ENCODE peak calls at places on chromosomes 11 and 22, in ten cellular contexts. C is GM23338, O is spleen, F is prostate gland, K is breast epithelium, M is Panc1, B is sigmoid colon, W is stomach, I is endothelial cell of umbilical vein, V is transverse colon. U is an unnamed sample.

GRCh38 chr22:46072981-46073682 is 77.2 kb upstream of the PPARA start:
- DNase-seq in C (no peak), O (peak; percentile 39), F (no peak), K (peak; percentile 36), M (no peak), B (peak; percentile 55), W (peak; percentile 22), I (no peak), V (peak; percentile 7), U (no peak)

GRCh38 chr22:45859231-45860161 is 117.5 kb downstream of the WNT7B start:
- DNase-seq in C (no peak), O (no peak), F (no peak), K (peak; percentile 80), M (peak; percentile 52), B (no peak), W (peak; percentile 17), I (no peak), V (no peak), U (no peak)

GRCh38 chr11:69259072-69259471 is 34.9 kb upstream of the MYEOV start:
- DNase-seq in C (no peak), O (no peak), F (no peak), K (no peak), M (no peak), B (peak; percentile 0), W (no peak), I (no peak), V (no peak), U (no peak)

GRCh38 chr11:113382121-113382520 is 5.5 kb upstream of the ANKK1 start:
- DNase-seq in C (no peak), O (no peak), F (no peak), K (no peak), M (no peak), B (no peak), W (no peak), I (no peak), V (no peak), U (no peak)

GRCh38 chr11:62680825-62681240 is 2.0 kb upstream of the UBXN1 start:
- DNase-seq in C (peak; percentile 49), O (no peak), F (peak; percentile 48), K (no peak), M (no peak), B (peak; percentile 73), W (peak; percentile 47), I (peak; percentile 79), V (peak; percentile 53), U (peak; percentile 70)

GRCh38 chr11:75582935-75583709 is 21.1 kb downstream of the SERPINH1 start:
- DNase-seq in C (peak; percentile 89), O (peak; percentile 91), F (no peak), K (peak; percentile 62), M (no peak), B (peak; percentile 87), W (peak; percentile 46), I (peak; percentile 84), V (peak; percentile 57), U (no peak)

GRCh38 chr11:9385288-9385902 is 943 bp downstream of the IPO7 start:
- DNase-seq in C (no peak), O (no peak), F (no peak), K (peak; percentile 60), M (peak; percentile 51), B (no peak), W (peak; percentile 59), I (no peak), V (no peak), U (no peak)

GRCh38 chr22:42188808-42189447 is 58.3 kb upstream of the CYP2D6 start:
- DNase-seq in C (no peak), O (no peak), F (no peak), K (no peak), M (no peak), B (no peak), W (no peak), I (no peak), V (peak; percentile 21), U (no peak)

GRCh38 chr11:130181295-130182272 is 22.0 kb downstream of the ST14 start:
- DNase-seq in C (no peak), O (no peak), F (peak; percentile 59), K (no peak), M (no peak), B (no peak), W (peak; percentile 56), I (no peak), V (peak; percentile 84), U (no peak)

GRCh38 chr11:12842933-12843636 is 166.0 kb upstream of the RASSF10 start:
- DNase-seq in C (no peak), O (no peak), F (peak; percentile 52), K (no peak), M (no peak), B (no peak), W (no peak), I (peak; percentile 98), V (no peak), U (no peak)

GRCh38 chr11:6057452-6057851 is 26.9 kb upstream of the OR56A1 start:
- DNase-seq in C (no peak), O (no peak), F (no peak), K (no peak), M (no peak), B (no peak), W (no peak), I (no peak), V (no peak), U (no peak)

GRCh38 chr22:36277482-36278291 is 24.8 kb downstream of the APOL1 start:
- DNase-seq in C (peak; percentile 87), O (peak; percentile 85), F (peak; percentile 50), K (no peak), M (no peak), B (peak; percentile 81), W (peak; percentile 65), I (peak; percentile 59), V (peak; percentile 68), U (no peak)

GRCh38 chr22:29328055-29328454 is 12.6 kb upstream of the RASL10A start:
- DNase-seq in C (no peak), O (no peak), F (no peak), K (no peak), M (no peak), B (no peak), W (no peak), I (no peak), V (no peak), U (no peak)

GRCh38 chr11:69250503-69251393 is 43.2 kb upstream of the MYEOV start:
- DNase-seq in C (no peak), O (no peak), F (no peak), K (no peak), M (no peak), B (peak; percentile 29), W (no peak), I (no peak), V (no peak), U (no peak)

GRCh38 chr22:44931077-44931540 is 78.7 kb downstream of the PHF21B start:
- DNase-seq in C (no peak), O (no peak), F (no peak), K (no peak), M (no peak), B (no peak), W (no peak), I (no peak), V (no peak), U (no peak)

GRCh38 chr22:36612458-36612857 is 83.5 kb upstream of the EIF3D start:
- DNase-seq in C (no peak), O (no peak), F (no peak), K (no peak), M (no peak), B (no peak), W (no peak), I (no peak), V (no peak), U (no peak)

GRCh38 chr22:39241632-39242388 is 3.0 kb downstream of the PDGFB start:
- DNase-seq in C (no peak), O (no peak), F (no peak), K (no peak), M (no peak), B (no peak), W (no peak), I (no peak), V (no peak), U (no peak)

GRCh38 chr11:113195728-113196127 is 118.7 kb upstream of the TTC12 start:
- DNase-seq in C (no peak), O (no peak), F (no peak), K (no peak), M (no peak), B (no peak), W (no peak), I (no peak), V (no peak), U (no peak)

DNA sequence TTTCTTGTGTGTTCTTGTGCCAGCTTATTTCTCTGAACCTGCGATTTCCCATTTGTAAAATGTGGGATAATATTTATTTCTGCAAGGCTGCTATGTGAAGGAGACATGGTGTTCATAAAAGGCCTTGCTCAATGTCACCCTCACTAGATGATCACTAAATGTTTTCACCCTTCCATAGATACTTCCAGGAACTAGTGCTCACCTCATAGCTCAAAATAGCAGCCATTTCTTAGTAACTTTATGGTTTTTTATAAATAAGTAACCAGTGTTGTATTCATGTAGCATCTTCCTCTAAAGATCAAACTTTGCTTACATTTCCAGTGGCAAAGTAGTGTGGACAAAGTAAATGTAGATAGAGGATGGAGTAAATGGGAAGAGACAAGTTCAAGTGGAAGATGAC is 23.8 kb downstream of the SYTL2 start:
- DNase-seq in C (no peak), O (no peak), F (no peak), K (no peak), M (no peak), B (no peak), W (no peak), I (no peak), V (no peak), U (no peak)
- H3K27ac ChIP-seq in C (no peak overlapping the region), O (no peak overlapping the region), F (no peak overlapping the region), K (no peak overlapping the region), M (peak overlapping the region; percentile 55), B (no peak overlapping the region), W (peak overlapping the region; percentile 11), I (no peak overlapping the region), V (peak overlapping the region; percentile 73), U (no peak overlapping the region)

DNA sequence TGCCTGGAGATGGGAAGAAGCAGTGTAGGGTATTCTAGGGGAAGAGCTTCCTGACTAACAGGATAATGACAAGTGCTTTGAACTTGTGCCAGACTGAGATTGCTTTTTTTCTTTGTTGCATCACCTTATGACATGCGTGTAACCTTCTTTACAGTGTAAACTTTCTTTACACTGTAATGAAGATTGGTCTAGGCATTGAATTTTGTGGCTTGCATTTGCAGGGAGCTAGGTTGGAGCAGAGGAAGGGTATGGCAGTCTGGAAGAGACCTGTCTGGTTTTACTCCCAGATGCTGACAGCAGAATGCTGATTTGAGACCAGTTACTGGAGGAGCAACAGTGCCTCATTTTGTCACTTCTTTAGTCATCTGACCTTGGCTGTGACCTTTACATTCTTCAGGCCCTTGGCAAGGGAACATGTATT is 5.6 kb downstream of the DDB2 start:
- DNase-seq in C (no peak), O (no peak), F (no peak), K (no peak), M (peak; percentile 76), B (no peak), W (no peak), I (peak; percentile 90), V (no peak), U (no peak)
- TF ChIP-seq POLR2AphosphoS5 in C (no peak), O (no peak), F (no peak), K (no peak), M (no peak), B (no peak), W (peak; percentile 30), I (peak; percentile 45), V (no peak), U (no peak)

GRCh38 chr11:1861435-1862411 is 8.8 kb downstream of the LSP1 start:
- DNase-seq in C (no peak), O (no peak), F (no peak), K (no peak), M (no peak), B (no peak), W (no peak), I (no peak), V (no peak), U (no peak)
- H3K27ac ChIP-seq in C (no peak overlapping the region), O (no peak overlapping the region), F (no peak overlapping the region), K (no peak overlapping the region), M (no peak overlapping the region), B (no peak overlapping the region), W (no peak overlapping the region), I (no peak overlapping the region), V (no peak overlapping the region), U (no peak overlapping the region)

GRCh38 chr11:36139767-36140166 is 149.5 kb downstream of the COMMD9 start:
- DNase-seq in C (no peak), O (no peak), F (no peak), K (no peak), M (no peak), B (no peak), W (no peak), I (no peak), V (no peak), U (no peak)
- TF ChIP-seq POLR2AphosphoS5 in C (no peak), O (no peak), F (no peak), K (no peak), M (no peak), B (no peak), W (no peak), I (no peak), V (no peak), U (no peak)

U was measured in SK-N-MC.